ENCODE peak calls at places on chromosomes 13 and 19, in four cellular contexts. W, X, E and L are unnamed samples.

GRCh38 chr13:99542788-99543406 is 41.6 kb downstream of the TM9SF2 start:
- ATAC-seq in X (peak), E (peak), W (peak), L (peak)

GRCh38 chr13:74153316-74153715 is 19.1 kb upstream of the KLF12 start:
- ATAC-seq in X (no peak), W (peak), E (no peak), L (no peak)

GRCh38 chr13:99686944-99687382 is 185.7 kb downstream of the TM9SF2 start:
- ATAC-seq in E (no peak), W (no peak), X (no peak), L (no peak)

GRCh38 chr19:17790059-17790780 is 4.7 kb upstream of the B3GNT3 start:
- ATAC-seq in W (no peak), X (peak), E (no peak), L (no peak)

GRCh38 chr13:58238972-58239773 is 607.6 kb downstream of the PCDH17 start:
- ATAC-seq in X (no peak), E (no peak), W (no peak), L (no peak)

GRCh38 chr13:41244555-41244954 is 18.8 kb downstream of the MTRF1 start:
- ATAC-seq in W (no peak), E (no peak), X (no peak), L (no peak)

GRCh38 chr19:8462601-8463000 is 17.8 kb downstream of the HNRNPM start:
- ATAC-seq in X (no peak), E (no peak), W (no peak), L (no peak)

GRCh38 chr19:14561832-14562351 is 10.0 kb downstream of the NDUFB7 start:
- ATAC-seq in E (no peak), W (peak), X (peak), L (no peak)

GRCh38 chr13:99093997-99094396 is 106.7 kb upstream of the UBAC2 start:
- ATAC-seq in W (no peak), X (no peak), E (no peak), L (no peak)

GRCh38 chr13:108915634-108916497 is 286.5 kb downstream of the MYO16 start:
- ATAC-seq in E (peak), X (peak), W (peak), L (peak)

GRCh38 chr13:100230813-100231575 is 142.1 kb downstream of the PCCA start:
- ATAC-seq in W (no peak), E (no peak), X (no peak), L (no peak)

GRCh38 chr19:5305163-5305562 is 35.4 kb downstream of the PTPRS start:
- ATAC-seq in W (no peak), X (no peak), E (no peak), L (no peak)

GRCh38 chr13:48526269-48526668 is 6.6 kb downstream of the RCBTB2 start:
- ATAC-seq in W (no peak), E (no peak), X (peak), L (no peak)

GRCh38 chr13:20391597-20392452 is 133.8 kb downstream of the CRYL1 start:
- ATAC-seq in X (no peak), E (no peak), W (peak), L (peak)

GRCh38 chr13:77729502-77730221 is 32.2 kb downstream of the SLAIN1 start:
- ATAC-seq in W (peak), E (peak), X (peak), L (peak)

GRCh38 chr19:36041831-36042230 is 9.2 kb upstream of the CLIP3 start:
- ATAC-seq in E (no peak), W (no peak), X (no peak), L (no peak)

GRCh38 chr13:29621401-29621800 is 25.9 kb upstream of the SLC7A1 start:
- ATAC-seq in W (no peak), X (no peak), E (no peak), L (no peak)

GRCh38 chr13:34347784-34348573 is 530.0 kb downstream of the RFC3 start:
- ATAC-seq in E (no peak), W (no peak), X (no peak), L (no peak)

GRCh38 chr19:5397804-5398692 is 57.2 kb upstream of the ZNRF4 start:
- ATAC-seq in E (no peak), X (no peak), W (no peak), L (no peak)

GRCh38 chr19:37981785-37982475 is 74.9 kb downstream of the SIPA1L3 start:
- ATAC-seq in W (no peak), X (no peak), E (no peak), L (no peak)

GRCh38 chr13:23995283-23996073 is 98.2 kb upstream of the C1QTNF9B start:
- ATAC-seq in X (no peak), E (no peak), W (no peak), L (no peak)

GRCh38 chr19:18675779-18676178 is 7.7 kb upstream of the CRTC1 start:
- ATAC-seq in W (no peak), X (no peak), E (no peak), L (no peak)

GRCh38 chr19:33048806-33049676 is 15.6 kb downstream of the RHPN2 start:
- ATAC-seq in X (no peak), E (no peak), W (no peak), L (no peak)